ENCODE peak calls at places on chromosomes 13 and 19, in six cellular contexts. Q is neuronal stem cell; P is GM23248; G is mucosa of descending colon; N is breast epithelium; X is CD8-positive, alpha-beta T cell. D is an unnamed sample. For H3K9me3 and H3K36me3, the result is how much of the 10 kb centered on the place peaks cover.

GRCh38 chr19:51140441-51140840 is 1.7 kb upstream of the SIGLEC7 start:
- DNase-seq in N (no peak), G (peak), Q (no peak), X (no peak), P (no peak), D (no peak)

GRCh38 chr13:113848020-113848419 is 15.9 kb downstream of the GAS6 start:
- DNase-seq in P (no peak), G (no peak), X (no peak), Q (no peak), N (peak), D (no peak)

GRCh38 chr19:3655402-3656072 is 28.9 kb upstream of the CACTIN start:
- DNase-seq in X (no peak), G (no peak), Q (no peak), N (no peak), P (peak), D (peak)

GRCh38 chr13:98691360-98691759 is 61.1 kb downstream of the SLC15A1 start:
- DNase-seq in P (no peak), G (no peak), N (no peak), Q (no peak), X (no peak), D (no peak)

GRCh38 chr19:10625003-10625761 is at the start of gene SLC44A2:
- DNase-seq in G (peak), N (peak), X (no peak), Q (peak), P (peak), D (peak)

GRCh38 chr13:50616101-50616500 is 227.4 kb downstream of the DLEU7 start:
- DNase-seq in G (no peak), N (no peak), X (no peak), P (peak), Q (no peak), D (peak)

GRCh38 chr19:51549533-51550324 is 18.3 kb upstream of the SIGLEC6 start:
- DNase-seq in N (no peak), Q (no peak), G (no peak), X (no peak), P (no peak), D (no peak)

GRCh38 chr13:46831588-46832194 is 34.7 kb upstream of the ESD start:
- DNase-seq in P (peak), X (no peak), G (no peak), Q (peak), N (no peak), D (no peak)

GRCh38 chr13:72384879-72385278 is 342.6 kb downstream of the MZT1 start:
- DNase-seq in P (no peak), Q (no peak), X (no peak), N (no peak), G (no peak), D (no peak)

GRCh38 chr13:112443191-112444000 is 67.2 kb downstream of the SPACA7 start:
- DNase-seq in G (no peak), X (no peak), Q (peak), P (peak), N (no peak), D (no peak)

GRCh38 chr13:26423634-26424033 is 133.8 kb upstream of the WASF3 start:
- DNase-seq in P (peak), X (no peak), N (no peak), Q (no peak), G (no peak), D (peak)

GRCh38 chr13:46210362-46211083 is 1.2 kb upstream of the LRRC63 start:
- DNase-seq in X (no peak), G (no peak), P (no peak), N (no peak), Q (no peak), D (no peak)

GRCh38 chr13:23547000-23547590 is 23.1 kb upstream of the TNFRSF19 start:
- DNase-seq in X (no peak), N (no peak), G (no peak), Q (no peak), P (peak), D (peak)

GRCh38 chr13:99983401-99984133 is 2.0 kb downstream of the ZIC2 start:
- DNase-seq in X (no peak), Q (no peak), P (peak), G (no peak), N (no peak), D (peak)

GRCh38 chr19:2221918-2222317 is 14.2 kb downstream of the PLEKHJ1 start:
- DNase-seq in X (no peak), G (no peak), Q (no peak), N (no peak), P (no peak), D (no peak)

GRCh38 chr19:7658219-7658686 is 10.6 kb upstream of the RETN start:
- DNase-seq in X (no peak), N (no peak), Q (no peak), P (peak), G (no peak), D (no peak)

GRCh38 chr19:40691421-40692211 is 1.2 kb upstream of the NUMBL start:
- DNase-seq in P (peak), X (no peak), Q (no peak), N (no peak), G (no peak), D (peak)

GRCh38 chr13:46321494-46322225 is 65.4 kb downstream of the RUBCNL start:
- DNase-seq in G (no peak), X (peak), N (no peak), Q (peak), P (peak), D (peak)

GRCh38 chr19:38561053-38561606 is 56.6 kb downstream of the MAP4K1 start:
- DNase-seq in Q (no peak), X (no peak), P (no peak), N (no peak), G (no peak), D (no peak)

GRCh38 chr13:73877399-73877798 is 256.8 kb downstream of the KLF12 start:
- DNase-seq in G (no peak), X (no peak), P (peak), N (no peak), Q (no peak), D (no peak)

GRCh38 chr13:37701306-37701705 is 102.7 kb upstream of the POSTN start:
- DNase-seq in Q (no peak), X (no peak), P (peak), N (no peak), G (no peak), D (no peak)

GRCh38 chr13:111508164-111508870 is 187.9 kb downstream of the TEX29 start:
- DNase-seq in N (no peak), P (no peak), X (no peak), G (peak), Q (no peak), D (no peak)

GRCh38 chr19:15631817-15632216 is 8.9 kb upstream of the CYP4F3 start:
- DNase-seq in N (no peak), P (peak), X (no peak), G (no peak), Q (no peak), D (no peak)
- H3K9me3 ChIP-seq in N (under half), P (under half), X (under half), G (under half), Q (under half), D (under half)

GRCh38 chr19:42294471-42295137 is 7.3 kb upstream of the PRR19 start:
- DNase-seq in P (no peak), X (no peak), Q (no peak), N (no peak), G (no peak), D (no peak)
- H3K36me3 ChIP-seq in P (under half), X (under half), Q (half or more), N (under half), G (under half), D (half or more)

GRCh38 chr13:35741657-35742056 is 265.2 kb upstream of the MAB21L1 start:
- DNase-seq in P (no peak), G (no peak), Q (no peak), N (no peak), X (no peak), D (no peak)
- H3K4me3 ChIP-seq in P (no peak), G (no peak), Q (no peak), N (no peak), X (no peak), D (no peak)

GRCh38 chr19:57566396-57567256 is 7.0 kb upstream of the ZNF550 start:
- DNase-seq in G (no peak), N (no peak), P (peak), Q (no peak), X (no peak), D (no peak)
- H3K9me3 ChIP-seq in G (half or more), N (half or more), P (under half), Q (under half), X (under half), D (half or more)